ENCODE peak calls at places on chromosomes 2 and 18, in nine cellular contexts. One of them, this sample, is unnamed. For H3K4me1, the result is how much of the 10 kb centered on the place peaks cover.

GRCh38 chr2:101559576-101559975 is 84.7 kb upstream of the RFX8 start:
- DNase-seq in mammary epithelial cell: peak
- DNase-seq in GM23338: no peak
- DNase-seq in OCI-LY7: no peak
- DNase-seq in PC-3: peak
- DNase-seq in neural progenitor cell: no peak
- DNase-seq in HepG2: no peak
- DNase-seq in IMR-90: peak
- DNase-seq in H9: no peak
- DNase-seq in this sample: peak

GRCh38 chr18:48983793-48984437 is 33.1 kb upstream of the SMAD7 start:
- DNase-seq in mammary epithelial cell: no peak
- DNase-seq in GM23338: no peak
- DNase-seq in OCI-LY7: peak
- DNase-seq in PC-3: no peak
- DNase-seq in neural progenitor cell: no peak
- DNase-seq in HepG2: peak
- DNase-seq in IMR-90: peak
- DNase-seq in H9: peak
- DNase-seq in this sample: peak

GRCh38 chr2:112794131-112794733 is 9.9 kb upstream of the IL1A start:
- DNase-seq in mammary epithelial cell: peak
- DNase-seq in GM23338: no peak
- DNase-seq in OCI-LY7: peak
- DNase-seq in PC-3: no peak
- DNase-seq in neural progenitor cell: no peak
- DNase-seq in HepG2: peak
- DNase-seq in IMR-90: peak
- DNase-seq in H9: no peak
- DNase-seq in this sample: peak

GRCh38 chr2:239934571-239935171 is 90.5 kb downstream of the NDUFA10 start:
- DNase-seq in mammary epithelial cell: no peak
- DNase-seq in GM23338: peak
- DNase-seq in OCI-LY7: peak
- DNase-seq in PC-3: peak
- DNase-seq in neural progenitor cell: peak
- DNase-seq in HepG2: peak
- DNase-seq in IMR-90: peak
- DNase-seq in H9: peak
- DNase-seq in this sample: peak

GRCh38 chr18:74510770-74511095 is 14.6 kb downstream of the CNDP2 start:
- DNase-seq in mammary epithelial cell: no peak
- DNase-seq in GM23338: no peak
- DNase-seq in OCI-LY7: no peak
- DNase-seq in PC-3: no peak
- DNase-seq in neural progenitor cell: no peak
- DNase-seq in HepG2: no peak
- DNase-seq in IMR-90: no peak
- DNase-seq in H9: peak
- DNase-seq in this sample: no peak

GRCh38 chr18:46393230-46393629 is 263.8 kb downstream of the LOXHD1 start:
- DNase-seq in mammary epithelial cell: no peak
- DNase-seq in GM23338: peak
- DNase-seq in OCI-LY7: peak
- DNase-seq in PC-3: no peak
- DNase-seq in neural progenitor cell: peak
- DNase-seq in HepG2: no peak
- DNase-seq in IMR-90: no peak
- DNase-seq in H9: peak
- DNase-seq in this sample: no peak

GRCh38 chr2:209663666-209664065 is 108.0 kb upstream of the UNC80 start:
- DNase-seq in mammary epithelial cell: no peak
- DNase-seq in GM23338: no peak
- DNase-seq in OCI-LY7: no peak
- DNase-seq in PC-3: no peak
- DNase-seq in neural progenitor cell: no peak
- DNase-seq in HepG2: no peak
- DNase-seq in IMR-90: no peak
- DNase-seq in H9: no peak
- DNase-seq in this sample: no peak

GRCh38 chr2:23720705-23721453 is 206.0 kb downstream of the ATAD2B start:
- DNase-seq in mammary epithelial cell: no peak
- DNase-seq in GM23338: no peak
- DNase-seq in OCI-LY7: no peak
- DNase-seq in PC-3: no peak
- DNase-seq in neural progenitor cell: no peak
- DNase-seq in HepG2: no peak
- DNase-seq in IMR-90: no peak
- DNase-seq in H9: no peak
- DNase-seq in this sample: no peak

GRCh38 chr2:176110975-176111663 is 4.0 kb downstream of the HOXD11 start:
- DNase-seq in mammary epithelial cell: no peak
- DNase-seq in GM23338: peak
- DNase-seq in OCI-LY7: peak
- DNase-seq in PC-3: peak
- DNase-seq in neural progenitor cell: peak
- DNase-seq in HepG2: peak
- DNase-seq in IMR-90: peak
- DNase-seq in H9: peak
- DNase-seq in this sample: peak

GRCh38 chr2:10141736-10142639 is 19.4 kb downstream of the RRM2 start:
- DNase-seq in mammary epithelial cell: no peak
- DNase-seq in GM23338: peak
- DNase-seq in OCI-LY7: peak
- DNase-seq in PC-3: peak
- DNase-seq in neural progenitor cell: peak
- DNase-seq in HepG2: no peak
- DNase-seq in IMR-90: no peak
- DNase-seq in H9: peak
- DNase-seq in this sample: peak

GRCh38 chr2:71897836-71898235 is 249.8 kb downstream of the CYP26B1 start:
- DNase-seq in mammary epithelial cell: no peak
- DNase-seq in GM23338: no peak
- DNase-seq in OCI-LY7: no peak
- DNase-seq in PC-3: no peak
- DNase-seq in neural progenitor cell: no peak
- DNase-seq in HepG2: no peak
- DNase-seq in IMR-90: no peak
- DNase-seq in H9: no peak
- DNase-seq in this sample: no peak

GRCh38 chr18:58190842-58191530 is 147.0 kb downstream of the NEDD4L start:
- DNase-seq in mammary epithelial cell: no peak
- DNase-seq in GM23338: no peak
- DNase-seq in OCI-LY7: no peak
- DNase-seq in PC-3: peak
- DNase-seq in neural progenitor cell: no peak
- DNase-seq in HepG2: no peak
- DNase-seq in IMR-90: peak
- DNase-seq in H9: no peak
- DNase-seq in this sample: peak

GRCh38 chr2:101305044-101305443 is 3.5 kb downstream of the RNF149 start:
- DNase-seq in mammary epithelial cell: no peak
- DNase-seq in GM23338: no peak
- DNase-seq in OCI-LY7: no peak
- DNase-seq in PC-3: no peak
- DNase-seq in neural progenitor cell: no peak
- DNase-seq in HepG2: no peak
- DNase-seq in IMR-90: no peak
- DNase-seq in H9: no peak
- DNase-seq in this sample: peak

GRCh38 chr18:44325903-44326650 is 354.6 kb upstream of the SETBP1 start:
- DNase-seq in mammary epithelial cell: peak
- DNase-seq in GM23338: peak
- DNase-seq in OCI-LY7: peak
- DNase-seq in PC-3: peak
- DNase-seq in neural progenitor cell: peak
- DNase-seq in HepG2: no peak
- DNase-seq in IMR-90: peak
- DNase-seq in H9: peak
- DNase-seq in this sample: peak

GRCh38 chr2:23230885-23231284 is 154.1 kb upstream of the KLHL29 start:
- DNase-seq in mammary epithelial cell: no peak
- DNase-seq in GM23338: peak
- DNase-seq in OCI-LY7: no peak
- DNase-seq in PC-3: no peak
- DNase-seq in neural progenitor cell: peak
- DNase-seq in HepG2: no peak
- DNase-seq in IMR-90: no peak
- DNase-seq in H9: peak
- DNase-seq in this sample: no peak

DNA sequence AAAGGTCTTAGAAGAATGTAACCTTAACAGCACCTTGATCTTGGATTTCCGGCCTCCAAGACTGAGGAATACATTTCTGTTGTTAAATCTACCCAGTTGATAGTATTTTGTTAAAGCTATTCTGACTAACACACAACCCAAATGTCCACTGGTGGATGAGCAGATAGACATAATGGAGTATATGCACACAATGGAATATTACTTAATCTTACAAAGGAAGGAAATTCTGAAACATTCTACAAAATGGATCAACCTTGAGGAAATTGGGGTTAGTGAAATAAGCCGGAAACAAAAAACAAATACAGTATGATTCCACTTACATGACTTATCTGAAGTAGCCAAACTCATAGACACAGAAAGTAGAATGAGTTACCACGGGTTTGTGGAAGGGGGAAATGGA is 168.7 kb downstream of the ZNF804A start:
- DNase-seq in mammary epithelial cell: no peak
- DNase-seq in GM23338: no peak
- DNase-seq in OCI-LY7: no peak
- DNase-seq in PC-3: no peak
- DNase-seq in neural progenitor cell: no peak
- DNase-seq in HepG2: no peak
- DNase-seq in IMR-90: no peak
- DNase-seq in H9: no peak
- DNase-seq in this sample: no peak
- H3K4me2 ChIP-seq in mammary epithelial cell: no peak
- H3K4me2 ChIP-seq in GM23338: no peak
- H3K4me2 ChIP-seq in OCI-LY7: no peak
- H3K4me2 ChIP-seq in PC-3: no peak
- H3K4me2 ChIP-seq in neural progenitor cell: no peak
- H3K4me2 ChIP-seq in HepG2: no peak
- H3K4me2 ChIP-seq in IMR-90: no peak
- H3K4me2 ChIP-seq in H9: no peak
- H3K4me2 ChIP-seq in this sample: no peak

DNA sequence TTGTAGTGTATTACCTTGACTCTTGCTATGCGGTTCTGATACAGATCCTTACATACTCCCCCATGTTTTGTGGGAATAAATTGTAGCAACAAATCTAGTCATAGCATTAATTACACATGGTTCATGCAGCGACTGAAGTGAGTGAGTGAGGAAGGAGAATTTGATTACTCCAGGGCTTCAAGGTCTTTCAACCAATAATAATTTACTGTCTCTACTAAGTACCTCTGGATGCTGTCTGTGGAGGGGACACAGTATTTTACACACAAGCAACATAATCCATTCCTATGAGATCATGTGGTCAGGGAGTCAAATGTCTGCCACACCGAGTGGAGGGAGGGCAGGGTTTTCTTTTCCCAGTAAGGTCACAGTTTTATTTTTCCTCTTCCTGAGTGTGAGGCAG is 334.7 kb upstream of the CELF4 start:
- DNase-seq in mammary epithelial cell: no peak
- DNase-seq in GM23338: no peak
- DNase-seq in OCI-LY7: no peak
- DNase-seq in PC-3: no peak
- DNase-seq in neural progenitor cell: no peak
- DNase-seq in HepG2: no peak
- DNase-seq in IMR-90: no peak
- DNase-seq in H9: no peak
- DNase-seq in this sample: no peak
- H3K4me1 ChIP-seq in mammary epithelial cell: under half
- H3K4me1 ChIP-seq in GM23338: under half
- H3K4me1 ChIP-seq in OCI-LY7: under half
- H3K4me1 ChIP-seq in PC-3: under half
- H3K4me1 ChIP-seq in neural progenitor cell: under half
- H3K4me1 ChIP-seq in HepG2: under half
- H3K4me1 ChIP-seq in IMR-90: under half
- H3K4me1 ChIP-seq in H9: under half
- H3K4me1 ChIP-seq in this sample: under half

GRCh38 chr2:6995406-6996117 is 78.3 kb downstream of the RNF144A start:
- DNase-seq in mammary epithelial cell: no peak
- DNase-seq in GM23338: no peak
- DNase-seq in OCI-LY7: no peak
- DNase-seq in PC-3: no peak
- DNase-seq in neural progenitor cell: peak
- DNase-seq in HepG2: no peak
- DNase-seq in IMR-90: no peak
- DNase-seq in H9: no peak
- DNase-seq in this sample: no peak

GRCh38 chr2:6993230-6993640 is 76.0 kb downstream of the RNF144A start:
- DNase-seq in mammary epithelial cell: no peak
- DNase-seq in GM23338: no peak
- DNase-seq in OCI-LY7: no peak
- DNase-seq in PC-3: no peak
- DNase-seq in neural progenitor cell: no peak
- DNase-seq in HepG2: no peak
- DNase-seq in IMR-90: no peak
- DNase-seq in H9: no peak
- DNase-seq in this sample: no peak

GRCh38 chr2:6990871-6991270 is 73.7 kb downstream of the RNF144A start:
- DNase-seq in mammary epithelial cell: no peak
- DNase-seq in GM23338: no peak
- DNase-seq in OCI-LY7: no peak
- DNase-seq in PC-3: no peak
- DNase-seq in neural progenitor cell: no peak
- DNase-seq in HepG2: no peak
- DNase-seq in IMR-90: no peak
- DNase-seq in H9: no peak
- DNase-seq in this sample: no peak

GRCh38 chr2:6992821-6993228 is 75.6 kb downstream of the RNF144A start:
- DNase-seq in mammary epithelial cell: no peak
- DNase-seq in GM23338: no peak
- DNase-seq in OCI-LY7: no peak
- DNase-seq in PC-3: no peak
- DNase-seq in neural progenitor cell: no peak
- DNase-seq in HepG2: no peak
- DNase-seq in IMR-90: no peak
- DNase-seq in H9: no peak
- DNase-seq in this sample: no peak

GRCh38 chr2:6994569-6994968 is 77.4 kb downstream of the RNF144A start:
- DNase-seq in mammary epithelial cell: no peak
- DNase-seq in GM23338: no peak
- DNase-seq in OCI-LY7: no peak
- DNase-seq in PC-3: no peak
- DNase-seq in neural progenitor cell: no peak
- DNase-seq in HepG2: no peak
- DNase-seq in IMR-90: no peak
- DNase-seq in H9: no peak
- DNase-seq in this sample: no peak
- H3K4me2 ChIP-seq in mammary epithelial cell: no peak
- H3K4me2 ChIP-seq in GM23338: no peak
- H3K4me2 ChIP-seq in OCI-LY7: no peak
- H3K4me2 ChIP-seq in PC-3: no peak
- H3K4me2 ChIP-seq in neural progenitor cell: no peak
- H3K4me2 ChIP-seq in HepG2: no peak
- H3K4me2 ChIP-seq in IMR-90: no peak
- H3K4me2 ChIP-seq in H9: no peak
- H3K4me2 ChIP-seq in this sample: no peak

DNA sequence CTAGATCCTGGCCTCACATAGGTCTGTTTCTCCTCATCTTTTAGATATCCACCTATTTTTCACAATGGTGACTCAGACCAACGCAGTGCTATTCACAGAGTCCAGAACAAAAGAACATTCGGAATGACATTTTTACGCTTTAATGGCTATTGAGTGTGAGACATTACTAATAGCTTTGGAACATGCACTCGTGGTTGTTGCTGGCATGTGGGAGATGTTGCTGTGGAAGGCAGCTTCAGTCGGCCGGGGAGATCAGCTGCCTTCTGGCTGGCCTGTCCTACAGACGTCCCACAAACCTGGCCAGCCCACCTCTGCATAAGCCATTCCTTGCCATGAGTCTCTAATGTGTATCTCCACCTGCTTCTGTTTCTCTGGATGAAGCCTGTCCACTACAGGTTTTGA is 3.4 kb downstream of the MBP start:
- DNase-seq in mammary epithelial cell: peak
- DNase-seq in GM23338: no peak
- DNase-seq in OCI-LY7: no peak
- DNase-seq in PC-3: peak
- DNase-seq in neural progenitor cell: no peak
- DNase-seq in HepG2: no peak
- DNase-seq in IMR-90: peak
- DNase-seq in H9: no peak
- DNase-seq in this sample: peak
- H3K4me1 ChIP-seq in mammary epithelial cell: half or more
- H3K4me1 ChIP-seq in GM23338: under half
- H3K4me1 ChIP-seq in OCI-LY7: half or more
- H3K4me1 ChIP-seq in PC-3: half or more
- H3K4me1 ChIP-seq in neural progenitor cell: under half
- H3K4me1 ChIP-seq in HepG2: under half
- H3K4me1 ChIP-seq in IMR-90: under half
- H3K4me1 ChIP-seq in H9: under half
- H3K4me1 ChIP-seq in this sample: under half

This sample was measured in GM23248.